ENCODE peak calls at places on chromosome 10, in five cellular contexts. One of them, this sample, is unnamed.
A peak's percentile ranks its signal among the peaks of the same experiment; 100 is the strongest.

GRCh38 chr10:24912214-24912613 is 40.2 kb downstream of the PRTFDC1 start:
- DNase-seq in IMR-90: peak; percentile 43
- DNase-seq in neuronal stem cell: no peak
- DNase-seq in fibroblast of lung: peak; percentile 41
- DNase-seq in GM23248: peak; percentile 35
- DNase-seq in this sample: no peak

GRCh38 chr10:32109603-32110002 is 53.4 kb upstream of the KIF5B start:
- DNase-seq in IMR-90: no peak
- DNase-seq in neuronal stem cell: no peak
- DNase-seq in fibroblast of lung: no peak
- DNase-seq in GM23248: no peak
- DNase-seq in this sample: no peak

GRCh38 chr10:12067336-12067735 is 1.4 kb upstream of the DHTKD1 start:
- DNase-seq in IMR-90: peak; percentile 93
- DNase-seq in neuronal stem cell: no peak
- DNase-seq in fibroblast of lung: peak; percentile 35
- DNase-seq in GM23248: peak; percentile 88
- DNase-seq in this sample: peak; percentile 17

GRCh38 chr10:48306870-48307531 is 524 bp downstream of the MAPK8 start:
- DNase-seq in IMR-90: peak; percentile 35
- DNase-seq in neuronal stem cell: peak; percentile 45
- DNase-seq in fibroblast of lung: peak; percentile 41
- DNase-seq in GM23248: peak; percentile 75
- DNase-seq in this sample: peak; percentile 70

GRCh38 chr10:47024399-47025252 is 113.4 kb downstream of the PTPN20 start:
- DNase-seq in IMR-90: peak; percentile 62
- DNase-seq in neuronal stem cell: peak; percentile 38
- DNase-seq in fibroblast of lung: peak; percentile 26
- DNase-seq in GM23248: peak; percentile 61
- DNase-seq in this sample: peak; percentile 82

GRCh38 chr10:20958225-20958624 is 61.1 kb upstream of the NEBL start:
- DNase-seq in IMR-90: no peak
- DNase-seq in neuronal stem cell: no peak
- DNase-seq in fibroblast of lung: no peak
- DNase-seq in GM23248: no peak
- DNase-seq in this sample: no peak

GRCh38 chr10:124524991-124525653 is 63.5 kb downstream of the LHPP start:
- DNase-seq in IMR-90: no peak
- DNase-seq in neuronal stem cell: no peak
- DNase-seq in fibroblast of lung: peak; percentile 15
- DNase-seq in GM23248: peak; percentile 59
- DNase-seq in this sample: no peak

GRCh38 chr10:8116474-8116873 is 62.0 kb downstream of the GATA3 start:
- DNase-seq in IMR-90: no peak
- DNase-seq in neuronal stem cell: no peak
- DNase-seq in fibroblast of lung: no peak
- DNase-seq in GM23248: no peak
- DNase-seq in this sample: no peak

GRCh38 chr10:70618663-70619062 is 16.1 kb upstream of the PRF1 start:
- DNase-seq in IMR-90: no peak
- DNase-seq in neuronal stem cell: no peak
- DNase-seq in fibroblast of lung: no peak
- DNase-seq in GM23248: no peak
- DNase-seq in this sample: no peak

GRCh38 chr10:70620020-70620289 is 17.4 kb upstream of the PRF1 start:
- DNase-seq in IMR-90: no peak
- DNase-seq in neuronal stem cell: no peak
- DNase-seq in fibroblast of lung: no peak
- DNase-seq in GM23248: no peak
- DNase-seq in this sample: no peak

GRCh38 chr10:70617798-70618568 is 15.4 kb upstream of the PRF1 start:
- DNase-seq in IMR-90: peak; percentile 44
- DNase-seq in neuronal stem cell: no peak
- DNase-seq in fibroblast of lung: peak; percentile 68
- DNase-seq in GM23248: peak; percentile 84
- DNase-seq in this sample: no peak

GRCh38 chr10:70621497-70622078 is 19.0 kb upstream of the PRF1 start:
- DNase-seq in IMR-90: no peak
- DNase-seq in neuronal stem cell: no peak
- DNase-seq in fibroblast of lung: no peak
- DNase-seq in GM23248: no peak
- DNase-seq in this sample: peak; percentile 56

GRCh38 chr10:70619271-70620019 is 16.9 kb upstream of the PRF1 start:
- DNase-seq in IMR-90: peak; percentile 29
- DNase-seq in neuronal stem cell: no peak
- DNase-seq in fibroblast of lung: peak; percentile 50
- DNase-seq in GM23248: peak; percentile 66
- DNase-seq in this sample: peak; percentile 50
- H3K36me3 ChIP-seq in IMR-90: no peaks in the 10 kb centered on the region
- H3K36me3 ChIP-seq in neuronal stem cell: no peaks in the 10 kb centered on the region
- H3K36me3 ChIP-seq in fibroblast of lung: no peaks in the 10 kb centered on the region
- H3K36me3 ChIP-seq in GM23248: no peaks in the 10 kb centered on the region
- H3K36me3 ChIP-seq in this sample: no peaks in the 10 kb centered on the region

DNA sequence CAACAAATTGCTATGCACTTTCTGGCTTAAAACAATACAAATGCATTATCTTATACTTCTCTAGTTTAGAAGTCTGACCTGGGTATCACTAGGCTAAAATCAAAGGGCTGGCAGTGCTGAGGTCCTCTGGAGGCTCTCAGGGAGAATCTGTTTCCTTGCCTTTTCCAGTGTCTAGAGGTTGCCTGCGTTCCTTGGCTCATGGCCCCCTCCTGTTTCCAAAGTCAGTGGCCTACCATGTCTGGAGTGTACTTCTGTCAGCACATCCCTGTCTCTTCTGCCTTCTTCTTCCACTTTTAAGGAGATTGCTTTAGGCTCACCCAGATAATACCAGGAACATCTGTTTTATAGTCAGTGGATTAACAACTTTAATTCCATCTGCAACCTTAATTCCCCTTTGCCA is 52.4 kb downstream of the CCNY start:
- DNase-seq in IMR-90: no peak
- DNase-seq in neuronal stem cell: no peak
- DNase-seq in fibroblast of lung: no peak
- DNase-seq in GM23248: no peak
- DNase-seq in this sample: no peak
- H3K27ac ChIP-seq in IMR-90: no peak overlapping the region
- H3K27ac ChIP-seq in neuronal stem cell: no peak overlapping the region
- H3K27ac ChIP-seq in fibroblast of lung: no peak overlapping the region
- H3K27ac ChIP-seq in GM23248: no peak overlapping the region
- H3K27ac ChIP-seq in this sample: no peak overlapping the region

GRCh38 chr10:101310528-101311439 is 43.2 kb upstream of the BTRC start:
- DNase-seq in IMR-90: no peak
- DNase-seq in neuronal stem cell: no peak
- DNase-seq in fibroblast of lung: peak; percentile 11
- DNase-seq in GM23248: no peak
- DNase-seq in this sample: no peak

GRCh38 chr10:101308051-101308450 is 45.9 kb upstream of the BTRC start:
- DNase-seq in IMR-90: no peak
- DNase-seq in neuronal stem cell: no peak
- DNase-seq in fibroblast of lung: no peak
- DNase-seq in GM23248: no peak
- DNase-seq in this sample: no peak

GRCh38 chr10:101311440-101312067 is 42.4 kb upstream of the BTRC start:
- DNase-seq in IMR-90: no peak
- DNase-seq in neuronal stem cell: no peak
- DNase-seq in fibroblast of lung: no peak
- DNase-seq in GM23248: peak; percentile 20
- DNase-seq in this sample: no peak
- H2AFZ ChIP-seq in IMR-90: peak overlapping the region; percentile 3
- H2AFZ ChIP-seq in neuronal stem cell: no peak overlapping the region
- H2AFZ ChIP-seq in fibroblast of lung: no peak overlapping the region
- H2AFZ ChIP-seq in GM23248: no peak overlapping the region
- H2AFZ ChIP-seq in this sample: no peak overlapping the region

GRCh38 chr10:22365644-22366565 is 20.6 kb downstream of the SPAG6 start:
- DNase-seq in IMR-90: no peak
- DNase-seq in neuronal stem cell: no peak
- DNase-seq in fibroblast of lung: no peak
- DNase-seq in GM23248: peak; percentile 50
- DNase-seq in this sample: no peak
- H3K36me3 ChIP-seq in IMR-90: no peaks in the 10 kb centered on the region
- H3K36me3 ChIP-seq in neuronal stem cell: no peaks in the 10 kb centered on the region
- H3K36me3 ChIP-seq in fibroblast of lung: no peaks in the 10 kb centered on the region
- H3K36me3 ChIP-seq in GM23248: no peaks in the 10 kb centered on the region
- H3K36me3 ChIP-seq in this sample: no peaks in the 10 kb centered on the region

DNA sequence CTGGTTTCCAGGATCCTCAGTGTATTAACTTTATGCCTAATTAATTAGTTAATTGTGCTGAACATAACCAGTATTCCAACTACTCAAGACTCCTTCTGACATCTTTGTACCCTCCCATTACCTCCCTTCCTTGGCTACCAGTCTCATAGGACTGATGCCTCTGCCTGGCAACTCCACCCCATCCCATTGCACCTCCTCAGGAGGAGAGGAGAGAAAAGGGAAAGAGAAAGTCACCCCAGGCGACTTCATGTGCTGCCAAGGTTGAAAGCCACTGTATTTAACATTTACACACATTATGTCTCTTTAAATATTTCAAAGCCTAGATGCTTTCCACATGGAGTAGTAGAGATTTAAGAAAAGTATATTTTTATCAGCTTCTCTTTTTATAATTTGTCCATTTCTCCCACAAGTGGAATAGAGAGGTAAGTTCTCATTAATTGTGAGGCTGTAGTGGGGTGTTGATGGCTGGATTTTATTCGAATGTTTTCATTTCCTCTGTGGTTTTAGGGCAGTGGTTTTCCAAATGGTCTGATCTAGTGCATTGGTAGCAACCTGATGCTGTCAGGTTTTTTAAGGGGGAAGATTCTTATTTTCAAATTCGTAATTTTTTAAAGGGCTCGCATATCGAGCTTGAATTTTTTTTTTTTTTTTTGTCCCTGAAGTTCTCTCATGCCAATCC is 148.0 kb downstream of the BICC1 start:
- DNase-seq in IMR-90: no peak
- DNase-seq in neuronal stem cell: no peak
- DNase-seq in fibroblast of lung: no peak
- DNase-seq in GM23248: peak; percentile 48
- DNase-seq in this sample: no peak
- H3K27ac ChIP-seq in IMR-90: no peak overlapping the region
- H3K27ac ChIP-seq in neuronal stem cell: no peak overlapping the region
- H3K27ac ChIP-seq in fibroblast of lung: peak overlapping the region; percentile 59
- H3K27ac ChIP-seq in GM23248: peak overlapping the region; percentile 93
- H3K27ac ChIP-seq in this sample: no peak overlapping the region

GRCh38 chr10:60789340-60789739 is 11.1 kb downstream of the CDK1 start:
- DNase-seq in IMR-90: no peak
- DNase-seq in neuronal stem cell: no peak
- DNase-seq in fibroblast of lung: no peak
- DNase-seq in GM23248: no peak
- DNase-seq in this sample: no peak

DNA sequence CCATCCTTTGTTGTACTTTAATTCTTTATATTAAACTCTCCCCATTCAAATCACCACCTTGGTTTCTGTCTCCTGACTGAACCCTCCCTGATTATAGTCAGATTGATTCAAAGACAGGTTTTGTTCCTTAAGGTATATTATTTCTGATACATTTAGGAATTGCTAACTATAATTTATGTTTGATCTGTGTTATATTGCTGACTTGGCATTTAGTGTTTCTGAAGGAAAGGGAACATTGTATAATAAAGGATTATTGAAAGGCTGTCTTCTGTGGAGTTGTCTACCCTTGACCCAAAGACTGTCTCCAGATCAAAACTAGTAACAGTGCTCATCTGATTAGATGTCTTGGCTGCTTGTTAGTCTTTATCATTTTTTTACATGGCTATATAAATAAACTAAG is 10.3 kb downstream of the CDK1 start:
- DNase-seq in IMR-90: no peak
- DNase-seq in neuronal stem cell: no peak
- DNase-seq in fibroblast of lung: no peak
- DNase-seq in GM23248: no peak
- DNase-seq in this sample: no peak
- H2AFZ ChIP-seq in IMR-90: no peak overlapping the region
- H2AFZ ChIP-seq in neuronal stem cell: no peak overlapping the region
- H2AFZ ChIP-seq in fibroblast of lung: no peak overlapping the region
- H2AFZ ChIP-seq in GM23248: peak overlapping the region; percentile 96
- H2AFZ ChIP-seq in this sample: no peak overlapping the region

GRCh38 chr10:33298110-33298509 is 36.4 kb downstream of the NRP1 start:
- DNase-seq in IMR-90: no peak
- DNase-seq in neuronal stem cell: no peak
- DNase-seq in fibroblast of lung: no peak
- DNase-seq in GM23248: no peak
- DNase-seq in this sample: no peak
- H3K36me3 ChIP-seq in IMR-90: peaks cover 5% of the 10 kb centered on the region
- H3K36me3 ChIP-seq in neuronal stem cell: no peaks in the 10 kb centered on the region
- H3K36me3 ChIP-seq in fibroblast of lung: peaks cover 6% of the 10 kb centered on the region
- H3K36me3 ChIP-seq in GM23248: peaks cover 36% of the 10 kb centered on the region
- H3K36me3 ChIP-seq in this sample: no peaks in the 10 kb centered on the region

DNA sequence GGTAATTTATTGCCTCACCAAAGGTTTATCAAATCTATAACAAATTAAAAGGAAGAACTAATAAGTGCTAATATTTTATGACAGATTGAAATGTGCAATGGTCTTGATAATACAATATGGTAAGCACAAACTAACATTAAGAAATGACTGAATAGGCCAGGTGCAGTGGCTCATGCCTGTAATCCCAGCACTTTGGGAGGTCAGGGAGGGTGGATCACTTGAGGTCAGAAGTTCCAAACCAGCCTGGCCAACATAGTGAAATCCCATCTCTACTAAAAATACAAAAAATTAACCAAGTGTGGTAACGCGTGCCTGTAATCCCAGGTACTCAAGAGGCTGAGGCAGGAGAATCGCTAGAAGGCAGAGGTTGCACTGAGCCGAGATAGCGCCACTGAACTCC is 3.5 kb downstream of the MTPAP start:
- DNase-seq in IMR-90: no peak
- DNase-seq in neuronal stem cell: no peak
- DNase-seq in fibroblast of lung: no peak
- DNase-seq in GM23248: no peak
- DNase-seq in this sample: no peak
- H3K27ac ChIP-seq in IMR-90: no peak overlapping the region
- H3K27ac ChIP-seq in neuronal stem cell: no peak overlapping the region
- H3K27ac ChIP-seq in fibroblast of lung: no peak overlapping the region
- H3K27ac ChIP-seq in GM23248: no peak overlapping the region
- H3K27ac ChIP-seq in this sample: no peak overlapping the region

GRCh38 chr10:116286801-116287200 is 13.8 kb upstream of the GFRA1 start:
- DNase-seq in IMR-90: no peak
- DNase-seq in neuronal stem cell: no peak
- DNase-seq in fibroblast of lung: no peak
- DNase-seq in GM23248: no peak
- DNase-seq in this sample: no peak

GRCh38 chr10:116287906-116288501 is 15.0 kb upstream of the GFRA1 start:
- DNase-seq in IMR-90: peak; percentile 64
- DNase-seq in neuronal stem cell: no peak
- DNase-seq in fibroblast of lung: peak; percentile 77
- DNase-seq in GM23248: peak; percentile 74
- DNase-seq in this sample: peak; percentile 78

GRCh38 chr10:116292493-116292892 is 19.5 kb upstream of the GFRA1 start:
- DNase-seq in IMR-90: no peak
- DNase-seq in neuronal stem cell: no peak
- DNase-seq in fibroblast of lung: no peak
- DNase-seq in GM23248: no peak
- DNase-seq in this sample: no peak

GRCh38 chr10:116289652-116290051 is 16.6 kb upstream of the GFRA1 start:
- DNase-seq in IMR-90: no peak
- DNase-seq in neuronal stem cell: no peak
- DNase-seq in fibroblast of lung: no peak
- DNase-seq in GM23248: no peak
- DNase-seq in this sample: no peak
- H2AFZ ChIP-seq in IMR-90: no peak overlapping the region
- H2AFZ ChIP-seq in neuronal stem cell: no peak overlapping the region
- H2AFZ ChIP-seq in fibroblast of lung: no peak overlapping the region
- H2AFZ ChIP-seq in GM23248: no peak overlapping the region
- H2AFZ ChIP-seq in this sample: no peak overlapping the region